ENCODE peak calls at places on chromosomes 5 and 9, in ten cellular contexts. One of them, this sample, is unnamed.

GRCh38 chr9:120362446-120362845 is 217.5 kb downstream of the CDK5RAP2 start:
- DNase-seq in stomach: no peak
- DNase-seq in activated CD8-positive, alpha-beta memory T cell treated with anti-CD3 and anti-CD28 coated beads, Interleukin-2, amount 10 ng/mL, durations not matched to agents 7 days and 5 days: no peak
- DNase-seq in amniotic epithelial cell: peak; percentile 90
- DNase-seq in type B pancreatic cell: no peak
- DNase-seq in right lobe of liver: no peak
- DNase-seq in stimulated activated CD4-positive, alpha-beta T cell treated with anti-CD3 and anti-CD28 coated beads, Interleukin-12 subunit alpha, Interleukin-12 subunit beta, amount 100 ng/mL, for 4 hours: no peak
- DNase-seq in heart left ventricle: no peak
- DNase-seq in C1 segment of cervical spinal cord: no peak
- DNase-seq in activated CD8-positive, alpha-beta T cell treated with anti-CD3 and anti-CD28 coated beads for 36 hours: no peak
- DNase-seq in this sample: peak; percentile 73

GRCh38 chr5:122392844-122393243 is 80.8 kb downstream of the SNCAIP start:
- DNase-seq in activated CD8-positive, alpha-beta memory T cell treated with anti-CD3 and anti-CD28 coated beads, Interleukin-2, amount 10 ng/mL, durations not matched to agents 7 days and 5 days: no peak
- DNase-seq in stimulated activated CD4-positive, alpha-beta T cell treated with anti-CD3 and anti-CD28 coated beads, Interleukin-12 subunit alpha, Interleukin-12 subunit beta, amount 100 ng/mL, for 4 hours: no peak
- DNase-seq in amniotic epithelial cell: peak; percentile 93
- DNase-seq in C1 segment of cervical spinal cord: no peak
- DNase-seq in stomach: no peak
- DNase-seq in heart left ventricle: no peak
- DNase-seq in type B pancreatic cell: no peak
- DNase-seq in right lobe of liver: no peak
- DNase-seq in activated CD8-positive, alpha-beta T cell treated with anti-CD3 and anti-CD28 coated beads for 36 hours: no peak
- DNase-seq in this sample: peak; percentile 66

GRCh38 chr9:81530846-81531245 is 158.5 kb downstream of the TLE1 start:
- DNase-seq in heart left ventricle: no peak
- DNase-seq in activated CD8-positive, alpha-beta T cell treated with anti-CD3 and anti-CD28 coated beads for 36 hours: no peak
- DNase-seq in stomach: no peak
- DNase-seq in C1 segment of cervical spinal cord: no peak
- DNase-seq in type B pancreatic cell: no peak
- DNase-seq in right lobe of liver: no peak
- DNase-seq in amniotic epithelial cell: no peak
- DNase-seq in stimulated activated CD4-positive, alpha-beta T cell treated with anti-CD3 and anti-CD28 coated beads, Interleukin-12 subunit alpha, Interleukin-12 subunit beta, amount 100 ng/mL, for 4 hours: no peak
- DNase-seq in activated CD8-positive, alpha-beta memory T cell treated with anti-CD3 and anti-CD28 coated beads, Interleukin-2, amount 10 ng/mL, durations not matched to agents 7 days and 5 days: no peak
- DNase-seq in this sample: no peak

GRCh38 chr5:179343902-179344300 is 1.4 kb downstream of the ADAMTS2 start:
- DNase-seq in right lobe of liver: peak; percentile 55
- DNase-seq in activated CD8-positive, alpha-beta memory T cell treated with anti-CD3 and anti-CD28 coated beads, Interleukin-2, amount 10 ng/mL, durations not matched to agents 7 days and 5 days: no peak
- DNase-seq in stomach: no peak
- DNase-seq in heart left ventricle: no peak
- DNase-seq in C1 segment of cervical spinal cord: no peak
- DNase-seq in activated CD8-positive, alpha-beta T cell treated with anti-CD3 and anti-CD28 coated beads for 36 hours: peak; percentile 24
- DNase-seq in amniotic epithelial cell: peak; percentile 27
- DNase-seq in type B pancreatic cell: peak; percentile 79
- DNase-seq in stimulated activated CD4-positive, alpha-beta T cell treated with anti-CD3 and anti-CD28 coated beads, Interleukin-12 subunit alpha, Interleukin-12 subunit beta, amount 100 ng/mL, for 4 hours: no peak
- DNase-seq in this sample: peak; percentile 45

GRCh38 chr5:64680289-64680688 is 10.0 kb upstream of the SHISAL2B start:
- DNase-seq in amniotic epithelial cell: no peak
- DNase-seq in type B pancreatic cell: no peak
- DNase-seq in stimulated activated CD4-positive, alpha-beta T cell treated with anti-CD3 and anti-CD28 coated beads, Interleukin-12 subunit alpha, Interleukin-12 subunit beta, amount 100 ng/mL, for 4 hours: no peak
- DNase-seq in activated CD8-positive, alpha-beta memory T cell treated with anti-CD3 and anti-CD28 coated beads, Interleukin-2, amount 10 ng/mL, durations not matched to agents 7 days and 5 days: no peak
- DNase-seq in heart left ventricle: no peak
- DNase-seq in stomach: no peak
- DNase-seq in right lobe of liver: no peak
- DNase-seq in activated CD8-positive, alpha-beta T cell treated with anti-CD3 and anti-CD28 coated beads for 36 hours: peak; percentile 4
- DNase-seq in C1 segment of cervical spinal cord: no peak
- DNase-seq in this sample: no peak

GRCh38 chr9:120366646-120367019 is 213.3 kb downstream of the CDK5RAP2 start:
- DNase-seq in C1 segment of cervical spinal cord: no peak
- DNase-seq in activated CD8-positive, alpha-beta T cell treated with anti-CD3 and anti-CD28 coated beads for 36 hours: no peak
- DNase-seq in heart left ventricle: no peak
- DNase-seq in stomach: no peak
- DNase-seq in activated CD8-positive, alpha-beta memory T cell treated with anti-CD3 and anti-CD28 coated beads, Interleukin-2, amount 10 ng/mL, durations not matched to agents 7 days and 5 days: no peak
- DNase-seq in stimulated activated CD4-positive, alpha-beta T cell treated with anti-CD3 and anti-CD28 coated beads, Interleukin-12 subunit alpha, Interleukin-12 subunit beta, amount 100 ng/mL, for 4 hours: no peak
- DNase-seq in type B pancreatic cell: no peak
- DNase-seq in right lobe of liver: no peak
- DNase-seq in amniotic epithelial cell: peak; percentile 94
- DNase-seq in this sample: peak; percentile 86

GRCh38 chr9:115132648-115133047 is 14.7 kb upstream of the TNC start:
- DNase-seq in amniotic epithelial cell: no peak
- DNase-seq in activated CD8-positive, alpha-beta memory T cell treated with anti-CD3 and anti-CD28 coated beads, Interleukin-2, amount 10 ng/mL, durations not matched to agents 7 days and 5 days: no peak
- DNase-seq in heart left ventricle: peak; percentile 62
- DNase-seq in C1 segment of cervical spinal cord: no peak
- DNase-seq in activated CD8-positive, alpha-beta T cell treated with anti-CD3 and anti-CD28 coated beads for 36 hours: no peak
- DNase-seq in right lobe of liver: no peak
- DNase-seq in stomach: no peak
- DNase-seq in stimulated activated CD4-positive, alpha-beta T cell treated with anti-CD3 and anti-CD28 coated beads, Interleukin-12 subunit alpha, Interleukin-12 subunit beta, amount 100 ng/mL, for 4 hours: no peak
- DNase-seq in type B pancreatic cell: no peak
- DNase-seq in this sample: peak; percentile 40

GRCh38 chr5:121144764-121145163 is 680.7 kb downstream of the PRR16 start:
- DNase-seq in heart left ventricle: no peak
- DNase-seq in amniotic epithelial cell: peak; percentile 61
- DNase-seq in activated CD8-positive, alpha-beta memory T cell treated with anti-CD3 and anti-CD28 coated beads, Interleukin-2, amount 10 ng/mL, durations not matched to agents 7 days and 5 days: no peak
- DNase-seq in activated CD8-positive, alpha-beta T cell treated with anti-CD3 and anti-CD28 coated beads for 36 hours: no peak
- DNase-seq in type B pancreatic cell: no peak
- DNase-seq in stimulated activated CD4-positive, alpha-beta T cell treated with anti-CD3 and anti-CD28 coated beads, Interleukin-12 subunit alpha, Interleukin-12 subunit beta, amount 100 ng/mL, for 4 hours: no peak
- DNase-seq in C1 segment of cervical spinal cord: no peak
- DNase-seq in stomach: no peak
- DNase-seq in right lobe of liver: no peak
- DNase-seq in this sample: peak; percentile 31

GRCh38 chr5:170634236-170634990 is 130.6 kb downstream of the KCNIP1 start:
- DNase-seq in activated CD8-positive, alpha-beta T cell treated with anti-CD3 and anti-CD28 coated beads for 36 hours: no peak
- DNase-seq in activated CD8-positive, alpha-beta memory T cell treated with anti-CD3 and anti-CD28 coated beads, Interleukin-2, amount 10 ng/mL, durations not matched to agents 7 days and 5 days: no peak
- DNase-seq in stimulated activated CD4-positive, alpha-beta T cell treated with anti-CD3 and anti-CD28 coated beads, Interleukin-12 subunit alpha, Interleukin-12 subunit beta, amount 100 ng/mL, for 4 hours: no peak
- DNase-seq in right lobe of liver: peak; percentile 13
- DNase-seq in heart left ventricle: no peak
- DNase-seq in stomach: no peak
- DNase-seq in amniotic epithelial cell: peak; percentile 25
- DNase-seq in type B pancreatic cell: no peak
- DNase-seq in C1 segment of cervical spinal cord: no peak
- DNase-seq in this sample: no peak

GRCh38 chr9:89825648-89826047 is 220.8 kb downstream of the GADD45G start:
- DNase-seq in stomach: no peak
- DNase-seq in activated CD8-positive, alpha-beta memory T cell treated with anti-CD3 and anti-CD28 coated beads, Interleukin-2, amount 10 ng/mL, durations not matched to agents 7 days and 5 days: no peak
- DNase-seq in right lobe of liver: no peak
- DNase-seq in activated CD8-positive, alpha-beta T cell treated with anti-CD3 and anti-CD28 coated beads for 36 hours: no peak
- DNase-seq in type B pancreatic cell: no peak
- DNase-seq in heart left ventricle: no peak
- DNase-seq in stimulated activated CD4-positive, alpha-beta T cell treated with anti-CD3 and anti-CD28 coated beads, Interleukin-12 subunit alpha, Interleukin-12 subunit beta, amount 100 ng/mL, for 4 hours: no peak
- DNase-seq in amniotic epithelial cell: no peak
- DNase-seq in C1 segment of cervical spinal cord: no peak
- DNase-seq in this sample: no peak

GRCh38 chr9:105246656-105247162 is 2.3 kb downstream of the SLC44A1 start:
- DNase-seq in amniotic epithelial cell: no peak
- DNase-seq in right lobe of liver: no peak
- DNase-seq in stomach: no peak
- DNase-seq in heart left ventricle: no peak
- DNase-seq in type B pancreatic cell: no peak
- DNase-seq in stimulated activated CD4-positive, alpha-beta T cell treated with anti-CD3 and anti-CD28 coated beads, Interleukin-12 subunit alpha, Interleukin-12 subunit beta, amount 100 ng/mL, for 4 hours: no peak
- DNase-seq in activated CD8-positive, alpha-beta memory T cell treated with anti-CD3 and anti-CD28 coated beads, Interleukin-2, amount 10 ng/mL, durations not matched to agents 7 days and 5 days: no peak
- DNase-seq in C1 segment of cervical spinal cord: no peak
- DNase-seq in activated CD8-positive, alpha-beta T cell treated with anti-CD3 and anti-CD28 coated beads for 36 hours: no peak
- DNase-seq in this sample: no peak

GRCh38 chr9:132673355-132673754 is 3.1 kb downstream of the GTF3C4 start:
- DNase-seq in stimulated activated CD4-positive, alpha-beta T cell treated with anti-CD3 and anti-CD28 coated beads, Interleukin-12 subunit alpha, Interleukin-12 subunit beta, amount 100 ng/mL, for 4 hours: no peak
- DNase-seq in C1 segment of cervical spinal cord: no peak
- DNase-seq in heart left ventricle: no peak
- DNase-seq in amniotic epithelial cell: peak; percentile 68
- DNase-seq in type B pancreatic cell: no peak
- DNase-seq in stomach: no peak
- DNase-seq in right lobe of liver: no peak
- DNase-seq in activated CD8-positive, alpha-beta memory T cell treated with anti-CD3 and anti-CD28 coated beads, Interleukin-2, amount 10 ng/mL, durations not matched to agents 7 days and 5 days: no peak
- DNase-seq in activated CD8-positive, alpha-beta T cell treated with anti-CD3 and anti-CD28 coated beads for 36 hours: peak; percentile 15
- DNase-seq in this sample: peak; percentile 73

GRCh38 chr5:11853140-11853539 is 51.1 kb downstream of the CTNND2 start:
- DNase-seq in stimulated activated CD4-positive, alpha-beta T cell treated with anti-CD3 and anti-CD28 coated beads, Interleukin-12 subunit alpha, Interleukin-12 subunit beta, amount 100 ng/mL, for 4 hours: no peak
- DNase-seq in heart left ventricle: no peak
- DNase-seq in stomach: no peak
- DNase-seq in amniotic epithelial cell: no peak
- DNase-seq in C1 segment of cervical spinal cord: no peak
- DNase-seq in activated CD8-positive, alpha-beta memory T cell treated with anti-CD3 and anti-CD28 coated beads, Interleukin-2, amount 10 ng/mL, durations not matched to agents 7 days and 5 days: no peak
- DNase-seq in right lobe of liver: no peak
- DNase-seq in activated CD8-positive, alpha-beta T cell treated with anti-CD3 and anti-CD28 coated beads for 36 hours: no peak
- DNase-seq in type B pancreatic cell: no peak
- DNase-seq in this sample: no peak

GRCh38 chr9:120733190-120733589 is 18.9 kb upstream of the MEGF9 start:
- DNase-seq in C1 segment of cervical spinal cord: peak; percentile 21
- DNase-seq in stomach: peak; percentile 55
- DNase-seq in stimulated activated CD4-positive, alpha-beta T cell treated with anti-CD3 and anti-CD28 coated beads, Interleukin-12 subunit alpha, Interleukin-12 subunit beta, amount 100 ng/mL, for 4 hours: no peak
- DNase-seq in activated CD8-positive, alpha-beta memory T cell treated with anti-CD3 and anti-CD28 coated beads, Interleukin-2, amount 10 ng/mL, durations not matched to agents 7 days and 5 days: peak; percentile 1
- DNase-seq in activated CD8-positive, alpha-beta T cell treated with anti-CD3 and anti-CD28 coated beads for 36 hours: no peak
- DNase-seq in type B pancreatic cell: no peak
- DNase-seq in right lobe of liver: peak; percentile 94
- DNase-seq in amniotic epithelial cell: peak; percentile 92
- DNase-seq in heart left ventricle: no peak
- DNase-seq in this sample: peak; percentile 72

GRCh38 chr5:36108758-36109245 is 42.1 kb upstream of the UGT3A2 start:
- DNase-seq in activated CD8-positive, alpha-beta memory T cell treated with anti-CD3 and anti-CD28 coated beads, Interleukin-2, amount 10 ng/mL, durations not matched to agents 7 days and 5 days: no peak
- DNase-seq in activated CD8-positive, alpha-beta T cell treated with anti-CD3 and anti-CD28 coated beads for 36 hours: no peak
- DNase-seq in heart left ventricle: no peak
- DNase-seq in right lobe of liver: no peak
- DNase-seq in stomach: no peak
- DNase-seq in C1 segment of cervical spinal cord: no peak
- DNase-seq in type B pancreatic cell: no peak
- DNase-seq in stimulated activated CD4-positive, alpha-beta T cell treated with anti-CD3 and anti-CD28 coated beads, Interleukin-12 subunit alpha, Interleukin-12 subunit beta, amount 100 ng/mL, for 4 hours: no peak
- DNase-seq in amniotic epithelial cell: peak; percentile 1
- DNase-seq in this sample: no peak

GRCh38 chr9:79974806-79975422 is 403.1 kb downstream of the TLE4 start:
- DNase-seq in stomach: peak; percentile 72
- DNase-seq in stimulated activated CD4-positive, alpha-beta T cell treated with anti-CD3 and anti-CD28 coated beads, Interleukin-12 subunit alpha, Interleukin-12 subunit beta, amount 100 ng/mL, for 4 hours: no peak
- DNase-seq in amniotic epithelial cell: no peak
- DNase-seq in right lobe of liver: no peak
- DNase-seq in activated CD8-positive, alpha-beta T cell treated with anti-CD3 and anti-CD28 coated beads for 36 hours: no peak
- DNase-seq in heart left ventricle: no peak
- DNase-seq in type B pancreatic cell: no peak
- DNase-seq in activated CD8-positive, alpha-beta memory T cell treated with anti-CD3 and anti-CD28 coated beads, Interleukin-2, amount 10 ng/mL, durations not matched to agents 7 days and 5 days: no peak
- DNase-seq in C1 segment of cervical spinal cord: no peak
- DNase-seq in this sample: no peak

GRCh38 chr5:58294598-58295298 is 165.1 kb downstream of the PLK2 start:
- DNase-seq in activated CD8-positive, alpha-beta memory T cell treated with anti-CD3 and anti-CD28 coated beads, Interleukin-2, amount 10 ng/mL, durations not matched to agents 7 days and 5 days: no peak
- DNase-seq in heart left ventricle: no peak
- DNase-seq in activated CD8-positive, alpha-beta T cell treated with anti-CD3 and anti-CD28 coated beads for 36 hours: no peak
- DNase-seq in right lobe of liver: no peak
- DNase-seq in amniotic epithelial cell: peak; percentile 12
- DNase-seq in stomach: no peak
- DNase-seq in C1 segment of cervical spinal cord: no peak
- DNase-seq in stimulated activated CD4-positive, alpha-beta T cell treated with anti-CD3 and anti-CD28 coated beads, Interleukin-12 subunit alpha, Interleukin-12 subunit beta, amount 100 ng/mL, for 4 hours: no peak
- DNase-seq in type B pancreatic cell: no peak
- DNase-seq in this sample: peak; percentile 30

GRCh38 chr9:97280755-97281330 is 26.6 kb upstream of the CCDC180 start:
- DNase-seq in C1 segment of cervical spinal cord: no peak
- DNase-seq in right lobe of liver: no peak
- DNase-seq in activated CD8-positive, alpha-beta T cell treated with anti-CD3 and anti-CD28 coated beads for 36 hours: no peak
- DNase-seq in stomach: no peak
- DNase-seq in amniotic epithelial cell: no peak
- DNase-seq in activated CD8-positive, alpha-beta memory T cell treated with anti-CD3 and anti-CD28 coated beads, Interleukin-2, amount 10 ng/mL, durations not matched to agents 7 days and 5 days: no peak
- DNase-seq in stimulated activated CD4-positive, alpha-beta T cell treated with anti-CD3 and anti-CD28 coated beads, Interleukin-12 subunit alpha, Interleukin-12 subunit beta, amount 100 ng/mL, for 4 hours: no peak
- DNase-seq in heart left ventricle: no peak
- DNase-seq in type B pancreatic cell: no peak
- DNase-seq in this sample: no peak

GRCh38 chr5:76643371-76643770 is 20.2 kb upstream of the F2RL2 start:
- DNase-seq in stomach: no peak
- DNase-seq in activated CD8-positive, alpha-beta T cell treated with anti-CD3 and anti-CD28 coated beads for 36 hours: no peak
- DNase-seq in type B pancreatic cell: no peak
- DNase-seq in activated CD8-positive, alpha-beta memory T cell treated with anti-CD3 and anti-CD28 coated beads, Interleukin-2, amount 10 ng/mL, durations not matched to agents 7 days and 5 days: no peak
- DNase-seq in heart left ventricle: no peak
- DNase-seq in amniotic epithelial cell: no peak
- DNase-seq in C1 segment of cervical spinal cord: no peak
- DNase-seq in right lobe of liver: no peak
- DNase-seq in stimulated activated CD4-positive, alpha-beta T cell treated with anti-CD3 and anti-CD28 coated beads, Interleukin-12 subunit alpha, Interleukin-12 subunit beta, amount 100 ng/mL, for 4 hours: no peak
- DNase-seq in this sample: no peak

GRCh38 chr5:174337276-174338203 is 292.0 kb downstream of the NSG2 start:
- DNase-seq in amniotic epithelial cell: peak; percentile 19
- DNase-seq in heart left ventricle: no peak
- DNase-seq in type B pancreatic cell: no peak
- DNase-seq in right lobe of liver: no peak
- DNase-seq in stomach: no peak
- DNase-seq in activated CD8-positive, alpha-beta memory T cell treated with anti-CD3 and anti-CD28 coated beads, Interleukin-2, amount 10 ng/mL, durations not matched to agents 7 days and 5 days: no peak
- DNase-seq in stimulated activated CD4-positive, alpha-beta T cell treated with anti-CD3 and anti-CD28 coated beads, Interleukin-12 subunit alpha, Interleukin-12 subunit beta, amount 100 ng/mL, for 4 hours: no peak
- DNase-seq in C1 segment of cervical spinal cord: no peak
- DNase-seq in activated CD8-positive, alpha-beta T cell treated with anti-CD3 and anti-CD28 coated beads for 36 hours: no peak
- DNase-seq in this sample: no peak

GRCh38 chr5:112649882-112650281 is 87.8 kb upstream of the APC start:
- DNase-seq in activated CD8-positive, alpha-beta T cell treated with anti-CD3 and anti-CD28 coated beads for 36 hours: no peak
- DNase-seq in stomach: no peak
- DNase-seq in amniotic epithelial cell: no peak
- DNase-seq in C1 segment of cervical spinal cord: no peak
- DNase-seq in right lobe of liver: peak; percentile 66
- DNase-seq in activated CD8-positive, alpha-beta memory T cell treated with anti-CD3 and anti-CD28 coated beads, Interleukin-2, amount 10 ng/mL, durations not matched to agents 7 days and 5 days: no peak
- DNase-seq in heart left ventricle: no peak
- DNase-seq in type B pancreatic cell: no peak
- DNase-seq in stimulated activated CD4-positive, alpha-beta T cell treated with anti-CD3 and anti-CD28 coated beads, Interleukin-12 subunit alpha, Interleukin-12 subunit beta, amount 100 ng/mL, for 4 hours: no peak
- DNase-seq in this sample: no peak

GRCh38 chr9:36903541-36904435 is 130.3 kb downstream of the PAX5 start:
- DNase-seq in activated CD8-positive, alpha-beta memory T cell treated with anti-CD3 and anti-CD28 coated beads, Interleukin-2, amount 10 ng/mL, durations not matched to agents 7 days and 5 days: peak; percentile 76
- DNase-seq in right lobe of liver: no peak
- DNase-seq in C1 segment of cervical spinal cord: no peak
- DNase-seq in stomach: peak; percentile 40
- DNase-seq in stimulated activated CD4-positive, alpha-beta T cell treated with anti-CD3 and anti-CD28 coated beads, Interleukin-12 subunit alpha, Interleukin-12 subunit beta, amount 100 ng/mL, for 4 hours: no peak
- DNase-seq in amniotic epithelial cell: peak; percentile 85
- DNase-seq in heart left ventricle: no peak
- DNase-seq in type B pancreatic cell: no peak
- DNase-seq in activated CD8-positive, alpha-beta T cell treated with anti-CD3 and anti-CD28 coated beads for 36 hours: peak; percentile 89
- DNase-seq in this sample: peak; percentile 92

GRCh38 chr5:78771260-78772240 is 123.0 kb upstream of the LHFPL2 start:
- DNase-seq in stomach: peak; percentile 66
- DNase-seq in activated CD8-positive, alpha-beta memory T cell treated with anti-CD3 and anti-CD28 coated beads, Interleukin-2, amount 10 ng/mL, durations not matched to agents 7 days and 5 days: no peak
- DNase-seq in stimulated activated CD4-positive, alpha-beta T cell treated with anti-CD3 and anti-CD28 coated beads, Interleukin-12 subunit alpha, Interleukin-12 subunit beta, amount 100 ng/mL, for 4 hours: no peak
- DNase-seq in amniotic epithelial cell: no peak
- DNase-seq in right lobe of liver: no peak
- DNase-seq in activated CD8-positive, alpha-beta T cell treated with anti-CD3 and anti-CD28 coated beads for 36 hours: no peak
- DNase-seq in type B pancreatic cell: no peak
- DNase-seq in C1 segment of cervical spinal cord: no peak
- DNase-seq in heart left ventricle: no peak
- DNase-seq in this sample: no peak

This sample was measured in iris pigment epithelial cell.